ENCODE peak calls at places on chromosomes 3 and 15, in eight cellular contexts. R, I, Y, C, H, D, W and M are unnamed samples.

GRCh38 chr15:38864827-38865604 is 300.4 kb upstream of the RASGRP1 start:
- DNase-seq in H (no peak), D (peak; percentile 80), R (no peak), Y (no peak), I (peak; percentile 3), C (no peak), W (no peak), M (no peak)

GRCh38 chr3:141279074-141279945 is 47.7 kb downstream of the PXYLP1 start:
- DNase-seq in W (peak; percentile 24), D (peak; percentile 58), I (peak; percentile 21), R (peak; percentile 7), H (no peak), Y (peak; percentile 32), C (no peak), M (no peak)

GRCh38 chr3:123143669-123144411 is 57.9 kb upstream of the SEC22A start:
- DNase-seq in R (peak; percentile 86), Y (no peak), I (peak; percentile 76), C (no peak), D (no peak), W (peak; percentile 18), H (no peak), M (no peak)

GRCh38 chr3:25288416-25288815 is 139.6 kb upstream of the RARB start:
- DNase-seq in D (no peak), W (no peak), R (no peak), I (no peak), Y (no peak), H (no peak), C (no peak), M (no peak)

GRCh38 chr3:110568246-110568645 is 503.4 kb upstream of the NECTIN3 start:
- DNase-seq in R (peak; percentile 66), H (no peak), I (no peak), D (no peak), Y (no peak), C (no peak), W (no peak), M (no peak)

GRCh38 chr15:69920232-69920631 is 177.5 kb downstream of the TLE3 start:
- DNase-seq in D (no peak), C (no peak), R (no peak), H (no peak), W (peak; percentile 60), I (no peak), Y (no peak), M (no peak)

GRCh38 chr3:125212509-125213372 is at the start of gene SLC12A8:
- DNase-seq in R (no peak), I (peak; percentile 10), H (no peak), C (peak; percentile 23), W (peak; percentile 54), Y (no peak), D (no peak), M (no peak)

GRCh38 chr3:40920041-40920440 is 279.3 kb upstream of the CTNNB1 start:
- DNase-seq in H (no peak), R (no peak), Y (no peak), C (no peak), D (peak; percentile 21), I (peak; percentile 33), W (no peak), M (no peak)

GRCh38 chr15:77518458-77518857 is 97.8 kb downstream of the HMG20A start:
- DNase-seq in W (no peak), Y (no peak), R (no peak), I (no peak), H (no peak), D (no peak), C (no peak), M (no peak)

GRCh38 chr3:7847521-7847920 is 654.1 kb upstream of the LMCD1 start:
- DNase-seq in I (no peak), Y (no peak), R (no peak), H (no peak), C (no peak), W (no peak), D (no peak), M (no peak)

GRCh38 chr15:90869601-90870353 is 1.4 kb downstream of the FURIN start:
- DNase-seq in C (no peak), Y (peak; percentile 96), D (peak; percentile 89), R (peak; percentile 98), I (peak; percentile 75), H (no peak), W (peak; percentile 61), M (peak; percentile 93)

GRCh38 chr3:50388021-50388719 is 28.8 kb upstream of the TMEM115 start:
- DNase-seq in I (no peak), D (no peak), R (no peak), C (no peak), Y (no peak), H (no peak), W (peak; percentile 75), M (no peak)

GRCh38 chr15:69758291-69758771 is 305.7 kb downstream of the RPLP1 start:
- DNase-seq in R (peak; percentile 73), W (no peak), I (no peak), C (no peak), Y (no peak), D (no peak), H (no peak), M (no peak)

GRCh38 chr3:153026026-153026425 is 136.0 kb upstream of the RAP2B start:
- DNase-seq in I (no peak), R (peak; percentile 19), W (peak; percentile 34), D (no peak), Y (peak; percentile 68), H (peak; percentile 8), C (no peak), M (no peak)

GRCh38 chr3:169432692-169433432 is 230.7 kb downstream of the MECOM start:
- DNase-seq in C (no peak), H (no peak), I (no peak), D (no peak), Y (no peak), W (no peak), R (no peak), M (no peak)

GRCh38 chr15:70792171-70792573 is 28.8 kb upstream of the UACA start:
- DNase-seq in H (no peak), D (no peak), R (peak; percentile 72), I (no peak), C (no peak), Y (no peak), W (no peak), M (no peak)

GRCh38 chr3:18207232-18207631 is 217.9 kb downstream of the SATB1 start:
- DNase-seq in D (no peak), H (no peak), W (no peak), C (no peak), I (no peak), Y (no peak), R (no peak), M (no peak)

GRCh38 chr3:142216321-142216720 is 9.1 kb downstream of the GK5 start:
- DNase-seq in Y (no peak), H (no peak), R (no peak), C (no peak), W (peak; percentile 6), D (no peak), I (no peak), M (no peak)

GRCh38 chr15:84631706-84632272 is 22.3 kb downstream of the WDR73 start:
- DNase-seq in R (no peak), W (no peak), Y (no peak), D (no peak), H (no peak), I (no peak), C (no peak), M (no peak)

GRCh38 chr3:51706788-51707731 is at the start of gene GRM2:
- DNase-seq in D (peak; percentile 71), H (no peak), Y (no peak), C (no peak), R (peak; percentile 9), I (peak; percentile 90), W (peak; percentile 98), M (peak; percentile 87)

GRCh38 chr3:194483850-194484249 is 3.0 kb downstream of the ATP13A3 start:
- DNase-seq in W (no peak), I (no peak), D (no peak), Y (no peak), R (no peak), H (no peak), C (no peak), M (no peak)

GRCh38 chr3:153372326-153372725 is 210.3 kb downstream of the RAP2B start:
- DNase-seq in D (no peak), I (peak; percentile 2), H (no peak), Y (no peak), W (no peak), C (no peak), R (no peak), M (no peak)

GRCh38 chr3:123586131-123586530 is 1.3 kb upstream of the HACD2 start:
- DNase-seq in C (no peak), D (no peak), R (peak; percentile 55), I (peak; percentile 32), W (peak; percentile 81), Y (peak; percentile 77), H (no peak), M (peak; percentile 31)

GRCh38 chr3:105662326-105662725 is 206.5 kb downstream of the CBLB start:
- DNase-seq in H (no peak), C (no peak), W (no peak), R (no peak), I (no peak), D (no peak), Y (no peak), M (no peak)

GRCh38 chr3:139296141-139296718 is 47.6 kb upstream of the MRPS22 start:
- DNase-seq in C (no peak), W (no peak), R (no peak), Y (no peak), I (no peak), H (no peak), D (no peak), M (no peak)

GRCh38 chr3:101203411-101203810 is 117.0 kb downstream of the IMPG2 start:
- DNase-seq in I (no peak), W (no peak), H (no peak), R (peak; percentile 1), C (no peak), D (no peak), Y (no peak), M (no peak)

GRCh38 chr15:99169769-99170311 is 65.0 kb downstream of the SYNM start:
- DNase-seq in W (no peak), D (peak; percentile 83), H (no peak), I (peak; percentile 33), R (no peak), Y (no peak), C (no peak), M (peak; percentile 57)